ENCODE peak calls at places on chromosomes 13 and 19, in five cellular contexts. S is NCI-H1092, J is T-helper 1 cell, V is HEK293T, F is G401. T is an unnamed sample.
A peak's percentile ranks its signal among the peaks of the same experiment; 100 is the strongest.

GRCh38 chr13:65063753-65064152 is 2166.4 kb downstream of the PCDH9 start:
- DNase-seq in S (no peak), J (no peak), V (no peak), F (no peak), T (no peak)

GRCh38 chr13:50323440-50324070 is 308.3 kb downstream of the KCNRG start:
- DNase-seq in S (no peak), J (no peak), V (no peak), F (no peak), T (no peak)

GRCh38 chr13:21894091-21894490 is 223.2 kb downstream of the FGF9 start:
- DNase-seq in S (peak; percentile 75), J (no peak), V (no peak), F (no peak), T (no peak)

GRCh38 chr19:19137556-19138109 is 645 bp downstream of the TMEM161A start:
- DNase-seq in S (no peak), J (no peak), V (no peak), F (no peak), T (no peak)

GRCh38 chr19:30450945-30451344 is 78.8 kb downstream of the ZNF536 start:
- DNase-seq in S (no peak), J (no peak), V (no peak), F (peak; percentile 61), T (peak; percentile 44)

GRCh38 chr13:23509781-23510543 is 60.2 kb upstream of the TNFRSF19 start:
- DNase-seq in S (no peak), J (no peak), V (no peak), F (no peak), T (no peak)

GRCh38 chr19:48419158-48419920 is 25.9 kb downstream of the GRIN2D start:
- DNase-seq in S (no peak), J (peak; percentile 62), V (peak; percentile 77), F (peak; percentile 65), T (peak; percentile 65)

GRCh38 chr19:23071087-23071511 is 45.7 kb upstream of the ZNF730 start:
- DNase-seq in S (peak; percentile 22), J (no peak), V (no peak), F (no peak), T (no peak)

GRCh38 chr19:681029-681626 is 4.9 kb downstream of the FSTL3 start:
- DNase-seq in S (no peak), J (peak; percentile 88), V (peak; percentile 94), F (no peak), T (no peak)

GRCh38 chr13:95541308-95541707 is 11.2 kb upstream of the CLDN10 start:
- DNase-seq in S (no peak), J (no peak), V (no peak), F (no peak), T (no peak)

GRCh38 chr19:51368366-51369282 is at the start of gene CLDND2:
- DNase-seq in S (no peak), J (no peak), V (no peak), F (no peak), T (no peak)